ENCODE peak calls at places on chromosomes 11 and 22, in eight cellular contexts. R is foreskin fibroblast, M is cardiac muscle cell, Y is fibroblast of mammary gland, O is HFF-Myc, S is AG09319, T is esophagus squamous epithelium, L is fibroblast of lung. P is an unnamed sample.

GRCh38 chr22:50138988-50139387 is 31.5 kb upstream of the PANX2 start:
- DNase-seq in R (no peak), M (no peak), Y (no peak), O (no peak), S (no peak), T (no peak), L (no peak), P (no peak)

GRCh38 chr22:47142427-47143046 is 380.1 kb downstream of the TBC1D22A start:
- DNase-seq in R (no peak), M (no peak), Y (no peak), O (no peak), S (no peak), T (no peak), L (no peak), P (no peak)

GRCh38 chr22:24107668-24108067 is 73.6 kb upstream of the SUSD2 start:
- DNase-seq in R (peak; percentile 94), M (peak; percentile 89), Y (peak; percentile 92), O (peak; percentile 36), S (peak; percentile 80), T (no peak), L (peak; percentile 81), P (peak; percentile 97)

GRCh38 chr22:45320326-45320976 is 10.7 kb downstream of the FAM118A start:
- DNase-seq in R (no peak), M (peak; percentile 25), Y (peak; percentile 84), O (no peak), S (no peak), T (no peak), L (no peak), P (no peak)

GRCh38 chr11:65291613-65292012 is 23.1 kb upstream of the CDC42EP2 start:
- DNase-seq in R (peak; percentile 80), M (peak; percentile 80), Y (peak; percentile 80), O (no peak), S (no peak), T (no peak), L (peak; percentile 61), P (no peak)

GRCh38 chr11:30753504-30753903 is 167.4 kb upstream of the MPPED2 start:
- DNase-seq in R (no peak), M (no peak), Y (no peak), O (no peak), S (no peak), T (no peak), L (no peak), P (no peak)

GRCh38 chr11:111269146-111269868 is 23.8 kb downstream of the POU2AF2 start:
- DNase-seq in R (no peak), M (peak; percentile 22), Y (no peak), O (no peak), S (no peak), T (no peak), L (no peak), P (no peak)

GRCh38 chr11:114280696-114281095 is 15.5 kb upstream of the NNMT start:
- DNase-seq in R (peak; percentile 92), M (peak; percentile 95), Y (peak; percentile 86), O (peak; percentile 54), S (peak; percentile 70), T (no peak), L (peak; percentile 90), P (no peak)

GRCh38 chr11:61747389-61748285 is 4.8 kb upstream of the MYRF start:
- DNase-seq in R (peak; percentile 79), M (peak; percentile 83), Y (peak; percentile 64), O (no peak), S (peak; percentile 20), T (no peak), L (peak; percentile 58), P (peak; percentile 94)

GRCh38 chr11:124648610-124649009 is 24.9 kb downstream of the SIAE start:
- DNase-seq in R (no peak), M (no peak), Y (no peak), O (no peak), S (no peak), T (no peak), L (no peak), P (no peak)

GRCh38 chr11:18727499-18728236 is 1.7 kb upstream of the IGSF22 start:
- DNase-seq in R (peak; percentile 60), M (peak; percentile 44), Y (peak; percentile 29), O (peak; percentile 26), S (no peak), T (no peak), L (peak; percentile 8), P (no peak)

GRCh38 chr11:69133251-69133650 is 22.5 kb upstream of the SMIM38 start:
- DNase-seq in R (no peak), M (no peak), Y (no peak), O (no peak), S (no peak), T (no peak), L (no peak), P (no peak)

GRCh38 chr11:63536669-63537292 is at the start of gene PLAAT4:
- DNase-seq in R (peak; percentile 70), M (peak; percentile 81), Y (peak; percentile 64), O (no peak), S (peak; percentile 30), T (no peak), L (peak; percentile 69), P (peak; percentile 83)

GRCh38 chr11:134207538-134208239 is 16.1 kb downstream of the NCAPD3 start:
- DNase-seq in R (peak; percentile 46), M (peak; percentile 40), Y (peak; percentile 24), O (no peak), S (no peak), T (no peak), L (no peak), P (no peak)

GRCh38 chr22:21015051-21016006 is at the start of gene P2RX6:
- DNase-seq in R (peak; percentile 69), M (no peak), Y (peak; percentile 41), O (no peak), S (no peak), T (no peak), L (peak; percentile 39), P (no peak)

GRCh38 chr11:109426442-109426841 is 4.5 kb downstream of the C11orf87 start:
- DNase-seq in R (no peak), M (no peak), Y (peak; percentile 25), O (no peak), S (no peak), T (no peak), L (no peak), P (no peak)
- TF ChIP-seq CTCF in R (no peak), M (peak; percentile 39), Y (peak; percentile 36), O (no peak), S (no peak), T (peak; percentile 51), L (no peak), P (no peak)

DNA sequence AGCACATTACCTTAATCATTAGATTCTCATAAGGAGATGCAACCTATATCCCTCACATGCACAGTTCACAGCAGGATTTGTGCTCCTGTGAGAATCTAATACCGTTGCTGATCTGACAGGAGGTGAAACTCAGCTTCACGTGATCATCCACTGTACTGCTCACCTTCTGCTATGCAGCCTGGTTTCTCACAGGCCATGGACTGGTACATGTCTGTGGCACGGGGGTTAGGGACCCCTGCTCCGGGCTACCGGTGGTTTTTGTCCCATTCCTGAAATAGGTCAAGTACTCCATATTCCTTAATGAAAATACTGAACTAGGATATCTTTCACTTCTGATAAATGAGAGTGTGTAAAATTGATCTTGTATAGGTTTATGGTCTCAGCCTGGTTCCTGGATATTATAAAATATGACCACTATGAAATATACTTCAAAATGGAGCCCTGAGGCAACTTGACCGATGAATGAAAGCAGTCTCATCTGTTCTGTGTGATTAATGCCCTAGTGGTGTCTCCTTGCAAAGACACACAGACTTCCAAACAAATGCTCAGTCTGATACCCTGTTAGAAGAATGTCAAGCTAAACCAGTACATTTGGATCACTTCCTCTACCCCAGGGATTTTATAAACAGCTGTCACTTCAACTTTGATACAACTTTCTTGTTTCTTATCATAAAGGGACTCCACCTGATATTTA is 492.9 kb upstream of the ANO3 start:
- DNase-seq in R (no peak), M (no peak), Y (no peak), O (no peak), S (no peak), T (no peak), L (no peak), P (no peak)
- TF ChIP-seq CTCF in R (no peak), M (no peak), Y (no peak), O (no peak), S (no peak), T (no peak), L (no peak), P (no peak)

GRCh38 chr11:33258631-33259184 is 1.5 kb downstream of the HIPK3 start:
- DNase-seq in R (no peak), M (peak; percentile 69), Y (peak; percentile 72), O (no peak), S (no peak), T (no peak), L (peak; percentile 67), P (no peak)

GRCh38 chr11:33257160-33257896 is at the start of gene HIPK3:
- DNase-seq in R (peak; percentile 94), M (peak; percentile 88), Y (peak; percentile 64), O (no peak), S (peak; percentile 54), T (peak; percentile 22), L (peak; percentile 75), P (peak; percentile 95)

GRCh38 chr11:33259869-33260268 is 2.7 kb downstream of the HIPK3 start:
- DNase-seq in R (no peak), M (no peak), Y (no peak), O (no peak), S (no peak), T (no peak), L (no peak), P (no peak)

GRCh38 chr11:33256808-33257159 is 397 bp upstream of the HIPK3 start:
- DNase-seq in R (no peak), M (no peak), Y (no peak), O (no peak), S (no peak), T (no peak), L (no peak), P (no peak)

GRCh38 chr11:33257897-33258630 is 883 bp downstream of the HIPK3 start:
- DNase-seq in R (peak; percentile 95), M (peak; percentile 96), Y (peak; percentile 89), O (no peak), S (peak; percentile 84), T (peak; percentile 19), L (peak; percentile 77), P (peak; percentile 97)
- TF ChIP-seq CTCF in R (peak; percentile 19), M (peak; percentile 27), Y (peak; percentile 3), O (no peak), S (peak; percentile 11), T (peak; percentile 44), L (peak; percentile 15), P (no peak)

GRCh38 chr11:520428-521178 is 13.6 kb upstream of the RNH1 start:
- DNase-seq in R (no peak), M (no peak), Y (no peak), O (no peak), S (no peak), T (no peak), L (no peak), P (peak; percentile 86)
- TF ChIP-seq CTCF in R (no peak), M (peak; percentile 29), Y (no peak), O (no peak), S (no peak), T (no peak), L (no peak), P (no peak)

P was measured in lower leg skin.